ENCODE peak calls at places on chromosomes 5 and 9, in four cellular contexts. One of them, this sample, is unnamed.
A peak's percentile ranks its signal among the peaks of the same experiment; 100 is the strongest.

GRCh38 chr5:30131-30530 is 61.8 kb upstream of the PLEKHG4B start:
- DNase-seq in right atrium auricular region: no peak
- DNase-seq in CD4-positive, alpha-beta memory T cell: no peak
- DNase-seq in pancreas: no peak
- DNase-seq in this sample: no peak

GRCh38 chr5:43313854-43314457 is 744 bp upstream of the HMGCS1 start:
- DNase-seq in right atrium auricular region: no peak
- DNase-seq in CD4-positive, alpha-beta memory T cell: no peak
- DNase-seq in pancreas: no peak
- DNase-seq in this sample: no peak

GRCh38 chr9:108389056-108389455 is 466.7 kb downstream of the ACTL7B start:
- DNase-seq in right atrium auricular region: no peak
- DNase-seq in CD4-positive, alpha-beta memory T cell: no peak
- DNase-seq in pancreas: no peak
- DNase-seq in this sample: no peak

GRCh38 chr9:15253197-15253596 is 53.8 kb downstream of the TTC39B start:
- DNase-seq in pancreas: no peak
- DNase-seq in CD4-positive, alpha-beta memory T cell: no peak
- DNase-seq in right atrium auricular region: no peak
- DNase-seq in this sample: no peak

GRCh38 chr5:159855476-159856157 is 60.7 kb upstream of the ADRA1B start:
- DNase-seq in right atrium auricular region: peak; percentile 86
- DNase-seq in pancreas: no peak
- DNase-seq in CD4-positive, alpha-beta memory T cell: no peak
- DNase-seq in this sample: no peak

GRCh38 chr5:6383376-6383775 is 5.0 kb upstream of the MED10 start:
- DNase-seq in CD4-positive, alpha-beta memory T cell: no peak
- DNase-seq in pancreas: no peak
- DNase-seq in right atrium auricular region: peak; percentile 30
- DNase-seq in this sample: no peak

GRCh38 chr5:108381034-108381954 is 604 bp downstream of the FBXL17 start:
- DNase-seq in CD4-positive, alpha-beta memory T cell: peak; percentile 86
- DNase-seq in pancreas: peak; percentile 92
- DNase-seq in right atrium auricular region: peak; percentile 76
- DNase-seq in this sample: peak; percentile 78

GRCh38 chr9:93950619-93951601 is 4.2 kb downstream of the BARX1 start:
- DNase-seq in right atrium auricular region: no peak
- DNase-seq in pancreas: peak; percentile 81
- DNase-seq in CD4-positive, alpha-beta memory T cell: no peak
- DNase-seq in this sample: no peak

GRCh38 chr5:171681667-171682066 is 104.0 kb upstream of the SMIM23 start:
- DNase-seq in CD4-positive, alpha-beta memory T cell: no peak
- DNase-seq in pancreas: no peak
- DNase-seq in right atrium auricular region: no peak
- DNase-seq in this sample: no peak

GRCh38 chr5:96753848-96754247 is 53.9 kb downstream of the ERAP1 start:
- DNase-seq in pancreas: no peak
- DNase-seq in CD4-positive, alpha-beta memory T cell: no peak
- DNase-seq in right atrium auricular region: no peak
- DNase-seq in this sample: no peak
- H3K4me3 ChIP-seq in pancreas: no peak overlapping the region
- H3K4me3 ChIP-seq in CD4-positive, alpha-beta memory T cell: no peak overlapping the region
- H3K4me3 ChIP-seq in right atrium auricular region: no peak overlapping the region
- H3K4me3 ChIP-seq in this sample: no peak overlapping the region

GRCh38 chr9:131579789-131580211 is 34.5 kb downstream of the PRRT1B start:
- DNase-seq in right atrium auricular region: no peak
- DNase-seq in pancreas: peak; percentile 58
- DNase-seq in CD4-positive, alpha-beta memory T cell: no peak
- DNase-seq in this sample: no peak

GRCh38 chr9:131580358-131580757 is 35.0 kb downstream of the PRRT1B start:
- DNase-seq in pancreas: peak; percentile 29
- DNase-seq in CD4-positive, alpha-beta memory T cell: no peak
- DNase-seq in right atrium auricular region: no peak
- DNase-seq in this sample: no peak

GRCh38 chr9:131578016-131578415 is 32.7 kb downstream of the PRRT1B start:
- DNase-seq in CD4-positive, alpha-beta memory T cell: no peak
- DNase-seq in right atrium auricular region: no peak
- DNase-seq in pancreas: peak; percentile 50
- DNase-seq in this sample: no peak

GRCh38 chr9:131577005-131578000 is 32.0 kb downstream of the PRRT1B start:
- DNase-seq in CD4-positive, alpha-beta memory T cell: no peak
- DNase-seq in right atrium auricular region: no peak
- DNase-seq in pancreas: peak; percentile 64
- DNase-seq in this sample: no peak

GRCh38 chr9:131578778-131579504 is 33.6 kb downstream of the PRRT1B start:
- DNase-seq in pancreas: peak; percentile 56
- DNase-seq in right atrium auricular region: no peak
- DNase-seq in CD4-positive, alpha-beta memory T cell: peak; percentile 52
- DNase-seq in this sample: peak; percentile 35
- H3K27ac ChIP-seq in pancreas: no peak overlapping the region
- H3K27ac ChIP-seq in right atrium auricular region: peak overlapping the region; percentile 45
- H3K27ac ChIP-seq in CD4-positive, alpha-beta memory T cell: peak overlapping the region; percentile 54
- H3K27ac ChIP-seq in this sample: peak overlapping the region; percentile 52

DNA sequence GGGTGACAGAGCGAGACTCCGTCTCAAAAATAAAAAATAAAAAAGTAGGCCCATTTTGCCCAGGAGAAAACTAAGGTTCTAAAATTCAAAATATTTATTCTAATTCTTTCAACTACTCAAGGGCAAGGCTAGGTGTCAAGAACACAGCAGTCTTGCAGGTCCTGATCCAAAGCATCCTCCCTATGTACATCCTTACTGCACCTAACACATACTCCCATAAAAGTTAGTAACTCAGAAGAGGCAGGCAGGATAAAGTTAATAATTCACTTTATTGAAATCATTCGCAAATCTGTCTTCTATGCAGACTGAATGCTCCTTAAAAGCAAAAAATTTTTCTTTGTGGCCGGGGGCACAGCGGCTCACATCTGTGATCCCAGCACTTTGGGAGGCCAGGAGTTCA is 11.1 kb downstream of the GOLPH3 start:
- DNase-seq in right atrium auricular region: no peak
- DNase-seq in CD4-positive, alpha-beta memory T cell: no peak
- DNase-seq in pancreas: no peak
- DNase-seq in this sample: no peak
- H3K36me3 ChIP-seq in right atrium auricular region: peaks cover 9% of the 10 kb centered on the region
- H3K36me3 ChIP-seq in CD4-positive, alpha-beta memory T cell: peaks cover 8% of the 10 kb centered on the region
- H3K36me3 ChIP-seq in pancreas: peaks cover 11% of the 10 kb centered on the region
- H3K36me3 ChIP-seq in this sample: peaks cover 5% of the 10 kb centered on the region

GRCh38 chr9:134949681-134950403 is 32.1 kb upstream of the FCN1 start:
- DNase-seq in CD4-positive, alpha-beta memory T cell: no peak
- DNase-seq in right atrium auricular region: no peak
- DNase-seq in pancreas: no peak
- DNase-seq in this sample: no peak

GRCh38 chr9:134951461-134951860 is 33.7 kb upstream of the FCN1 start:
- DNase-seq in pancreas: no peak
- DNase-seq in right atrium auricular region: no peak
- DNase-seq in CD4-positive, alpha-beta memory T cell: no peak
- DNase-seq in this sample: no peak

GRCh38 chr9:134950811-134951210 is 33.1 kb upstream of the FCN1 start:
- DNase-seq in CD4-positive, alpha-beta memory T cell: no peak
- DNase-seq in pancreas: no peak
- DNase-seq in right atrium auricular region: no peak
- DNase-seq in this sample: no peak

GRCh38 chr9:134950404-134950760 is 32.7 kb upstream of the FCN1 start:
- DNase-seq in pancreas: no peak
- DNase-seq in CD4-positive, alpha-beta memory T cell: no peak
- DNase-seq in right atrium auricular region: no peak
- DNase-seq in this sample: no peak

GRCh38 chr9:134951994-134952393 is 34.3 kb upstream of the FCN1 start:
- DNase-seq in right atrium auricular region: no peak
- DNase-seq in CD4-positive, alpha-beta memory T cell: no peak
- DNase-seq in pancreas: no peak
- DNase-seq in this sample: no peak
- H3K4me3 ChIP-seq in right atrium auricular region: no peak overlapping the region
- H3K4me3 ChIP-seq in CD4-positive, alpha-beta memory T cell: no peak overlapping the region
- H3K4me3 ChIP-seq in pancreas: no peak overlapping the region
- H3K4me3 ChIP-seq in this sample: no peak overlapping the region

GRCh38 chr9:123089040-123089439 is 55.6 kb downstream of the GPR21 start:
- DNase-seq in CD4-positive, alpha-beta memory T cell: no peak
- DNase-seq in right atrium auricular region: no peak
- DNase-seq in pancreas: no peak
- DNase-seq in this sample: no peak
- H3K27ac ChIP-seq in CD4-positive, alpha-beta memory T cell: no peak overlapping the region
- H3K27ac ChIP-seq in right atrium auricular region: no peak overlapping the region
- H3K27ac ChIP-seq in pancreas: no peak overlapping the region
- H3K27ac ChIP-seq in this sample: no peak overlapping the region

GRCh38 chr5:132640613-132641012 is 17.4 kb upstream of the IL13 start:
- DNase-seq in pancreas: no peak
- DNase-seq in CD4-positive, alpha-beta memory T cell: no peak
- DNase-seq in right atrium auricular region: no peak
- DNase-seq in this sample: no peak
- H3K36me3 ChIP-seq in pancreas: peaks cover 51% of the 10 kb centered on the region
- H3K36me3 ChIP-seq in CD4-positive, alpha-beta memory T cell: peaks cover 33% of the 10 kb centered on the region
- H3K36me3 ChIP-seq in right atrium auricular region: peaks cover 48% of the 10 kb centered on the region
- H3K36me3 ChIP-seq in this sample: peaks cover 33% of the 10 kb centered on the region

GRCh38 chr5:120942551-120942950 is 478.5 kb downstream of the PRR16 start:
- DNase-seq in pancreas: no peak
- DNase-seq in CD4-positive, alpha-beta memory T cell: no peak
- DNase-seq in right atrium auricular region: no peak
- DNase-seq in this sample: no peak
- H3K4me3 ChIP-seq in pancreas: no peak overlapping the region
- H3K4me3 ChIP-seq in CD4-positive, alpha-beta memory T cell: no peak overlapping the region
- H3K4me3 ChIP-seq in right atrium auricular region: no peak overlapping the region
- H3K4me3 ChIP-seq in this sample: no peak overlapping the region

DNA sequence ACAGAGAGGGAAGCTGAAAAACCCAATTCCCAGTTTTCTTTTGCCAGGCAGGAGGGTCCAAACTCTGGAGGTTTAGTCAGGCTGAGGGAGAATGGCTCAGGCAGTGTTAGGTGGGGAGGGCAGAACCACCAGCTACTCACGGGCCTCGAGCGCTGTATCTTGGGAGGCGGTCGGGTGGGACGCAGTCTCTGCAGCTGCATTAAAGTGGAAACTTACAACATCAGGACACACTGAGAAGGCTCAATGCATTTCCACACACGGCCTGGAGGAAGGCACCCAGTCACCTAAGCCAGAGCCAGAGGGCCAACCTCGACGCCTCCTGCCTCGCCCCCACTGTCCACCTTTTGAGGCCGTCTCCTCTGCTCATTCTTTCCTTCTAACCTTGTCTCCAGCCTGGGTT is 55.6 kb downstream of the CRB2 start:
- DNase-seq in right atrium auricular region: no peak
- DNase-seq in pancreas: no peak
- DNase-seq in CD4-positive, alpha-beta memory T cell: no peak
- DNase-seq in this sample: no peak
- H3K27ac ChIP-seq in right atrium auricular region: no peak overlapping the region
- H3K27ac ChIP-seq in pancreas: no peak overlapping the region
- H3K27ac ChIP-seq in CD4-positive, alpha-beta memory T cell: no peak overlapping the region
- H3K27ac ChIP-seq in this sample: no peak overlapping the region

This sample was measured in CD8-positive, alpha-beta T cell.